ENCODE peak calls at places on chromosome 19, in seven cellular contexts. P, Y, C, D, K, M and B are unnamed samples.

GRCh38 chr19:6059396-6059947 is 50.8 kb downstream of the RFX2 start:
- DNase-seq in P (no peak), Y (no peak), C (no peak), D (no peak), K (no peak), M (no peak), B (no peak)

GRCh38 chr19:5539431-5539833 is 28.3 kb downstream of the TINCR start:
- DNase-seq in P (no peak), Y (peak), C (no peak), D (no peak), K (no peak), M (no peak), B (no peak)

GRCh38 chr19:38211779-38212178 is 12.2 kb downstream of the DPF1 start:
- DNase-seq in P (no peak), Y (no peak), C (no peak), D (no peak), K (no peak), M (no peak), B (no peak)

GRCh38 chr19:17125052-17125727 is 49.6 kb downstream of the MYO9B start:
- DNase-seq in P (no peak), Y (no peak), C (peak), D (peak), K (no peak), M (no peak), B (no peak)

GRCh38 chr19:9597027-9597426 is 12.7 kb upstream of the ZNF121 start:
- DNase-seq in P (no peak), Y (no peak), C (no peak), D (no peak), K (peak), M (peak), B (no peak)

GRCh38 chr19:51198641-51199040 is 26.2 kb upstream of the CD33 start:
- DNase-seq in P (no peak), Y (no peak), C (no peak), D (no peak), K (no peak), M (no peak), B (no peak)

GRCh38 chr19:34430738-34431625 is 2.8 kb downstream of the UBA2 start:
- DNase-seq in P (no peak), Y (peak), C (peak), D (peak), K (peak), M (peak), B (no peak)

GRCh38 chr19:2716722-2717637 is 4.2 kb downstream of the DIRAS1 start:
- DNase-seq in P (no peak), Y (no peak), C (no peak), D (no peak), K (no peak), M (no peak), B (no peak)

GRCh38 chr19:14168993-14169392 is 32.6 kb upstream of the ASF1B start:
- DNase-seq in P (no peak), Y (no peak), C (no peak), D (no peak), K (no peak), M (no peak), B (no peak)

GRCh38 chr19:38142176-38143035 is 81.6 kb downstream of the DPF1 start:
- DNase-seq in P (no peak), Y (peak), C (peak), D (peak), K (no peak), M (peak), B (peak)

GRCh38 chr19:50222691-50223438 is 19.4 kb downstream of the MYH14 start:
- DNase-seq in P (no peak), Y (no peak), C (no peak), D (no peak), K (no peak), M (no peak), B (no peak)

GRCh38 chr19:46615966-46616365 is 8.9 kb downstream of the PTGIR start:
- DNase-seq in P (no peak), Y (no peak), C (no peak), D (peak), K (no peak), M (no peak), B (no peak)

GRCh38 chr19:14366529-14366928 is 14.7 kb upstream of the ADGRE5 start:
- DNase-seq in P (peak), Y (peak), C (peak), D (peak), K (peak), M (peak), B (peak)

DNA sequence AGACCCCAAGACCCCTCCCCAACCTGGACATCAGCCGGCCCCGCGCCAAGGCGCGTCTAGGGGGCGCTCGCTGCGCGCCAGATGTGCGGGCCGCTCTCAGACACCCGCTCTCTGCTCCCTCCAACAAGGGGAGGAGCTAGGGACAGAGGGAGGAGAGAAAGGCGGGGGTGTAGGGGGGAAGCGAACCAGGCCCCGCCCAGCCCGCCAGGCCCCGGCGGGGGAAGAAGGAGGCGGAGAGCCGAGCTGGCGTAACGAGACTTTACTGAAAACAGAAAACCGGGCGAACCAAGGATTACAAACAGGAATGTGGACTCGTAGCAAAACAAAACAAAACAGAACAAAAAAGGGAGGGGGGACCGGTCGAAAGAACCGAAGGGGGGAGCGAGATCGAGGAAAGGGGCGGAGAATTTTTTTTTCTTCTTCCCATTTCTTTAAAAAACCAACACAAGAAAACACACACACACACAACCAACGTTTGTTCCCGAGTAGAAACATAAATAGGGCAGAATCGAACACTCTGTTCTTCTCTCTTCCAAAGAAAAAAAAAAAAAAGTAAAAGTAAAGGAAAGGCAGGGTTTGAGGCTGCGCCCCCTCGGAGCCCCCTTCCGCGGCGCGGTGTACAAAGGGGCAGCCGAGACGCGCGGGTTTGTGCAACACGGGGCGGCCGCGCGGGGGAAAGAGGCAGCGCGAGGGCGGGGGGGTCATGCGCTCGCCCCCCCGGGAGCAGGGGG is 1.7 kb downstream of the JUND start:
- DNase-seq in P (peak), Y (peak), C (peak), D (peak), K (peak), M (peak), B (peak)
- TF ChIP-seq CTCF in P (peak), Y (peak), C (peak), D (peak), K (peak), M (peak), B (no peak)

DNA sequence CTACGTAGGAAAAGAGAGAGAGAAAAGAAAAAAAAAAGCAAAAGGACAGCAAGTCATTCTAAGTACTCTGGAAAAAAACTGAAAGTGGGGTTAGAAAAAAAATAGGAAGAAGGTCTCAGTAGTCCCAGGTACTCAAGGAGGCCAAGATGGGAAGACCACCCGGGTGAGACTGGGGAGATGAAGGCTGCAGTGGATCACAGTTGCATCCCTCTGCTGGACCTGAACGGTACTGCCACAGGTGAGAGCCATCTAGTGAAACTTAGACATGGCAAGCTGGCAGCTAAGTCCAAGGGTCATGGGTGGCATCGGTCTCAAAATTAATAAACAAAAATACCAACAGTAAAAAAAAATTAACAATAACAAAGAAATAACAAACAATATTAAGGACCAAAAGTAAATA is 41.0 kb upstream of the ZNF91 start:
- DNase-seq in P (no peak), Y (peak), C (no peak), D (peak), K (no peak), M (no peak), B (no peak)
- TF ChIP-seq CTCF in P (no peak), Y (no peak), C (peak), D (no peak), K (peak), M (peak), B (no peak)

GRCh38 chr19:44903216-44903601 is 2.4 kb upstream of the APOE start:
- DNase-seq in P (no peak), Y (no peak), C (no peak), D (no peak), K (no peak), M (no peak), B (no peak)

GRCh38 chr19:44905437-44906160 is at the start of gene APOE:
- DNase-seq in P (no peak), Y (peak), C (no peak), D (no peak), K (no peak), M (no peak), B (no peak)

GRCh38 chr19:44903602-44904425 is 1.8 kb upstream of the APOE start:
- DNase-seq in P (peak), Y (peak), C (peak), D (peak), K (no peak), M (peak), B (peak)

GRCh38 chr19:44907613-44908012 is 2.0 kb downstream of the APOE start:
- DNase-seq in P (no peak), Y (no peak), C (no peak), D (no peak), K (no peak), M (no peak), B (no peak)

DNA sequence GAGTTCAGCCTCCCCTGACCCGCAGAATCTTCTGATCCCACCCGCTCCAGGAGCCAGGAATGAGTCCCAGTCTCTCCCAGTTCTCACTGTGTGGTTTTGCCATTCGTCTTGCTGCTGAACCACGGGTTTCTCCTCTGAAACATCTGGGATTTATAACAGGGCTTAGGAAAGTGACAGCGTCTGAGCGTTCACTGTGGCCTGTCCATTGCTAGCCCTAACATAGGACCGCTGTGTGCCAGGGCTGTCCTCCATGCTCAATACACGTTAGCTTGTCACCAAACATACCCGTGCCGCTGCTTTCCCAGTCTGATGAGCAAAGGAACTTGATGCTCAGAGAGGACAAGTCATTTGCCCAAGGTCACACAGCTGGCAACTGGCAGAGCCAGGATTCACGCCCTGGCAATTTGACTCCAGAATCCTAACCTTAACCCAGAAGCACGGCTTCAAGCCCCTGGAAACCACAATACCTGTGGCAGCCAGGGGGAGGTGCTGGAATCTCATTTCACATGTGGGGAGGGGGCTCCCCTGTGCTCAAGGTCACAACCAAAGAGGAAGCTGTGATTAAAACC is 1.1 kb upstream of the APOE start:
- DNase-seq in P (no peak), Y (no peak), C (peak), D (no peak), K (no peak), M (no peak), B (no peak)
- TF ChIP-seq CTCF in P (no peak), Y (no peak), C (peak), D (no peak), K (peak), M (no peak), B (no peak)

GRCh38 chr19:35549174-35549788 is 3.9 kb downstream of the TMEM147 start:
- DNase-seq in P (no peak), Y (peak), C (peak), D (peak), K (peak), M (peak), B (peak)
- TF ChIP-seq CTCF in P (peak), Y (peak), C (peak), D (peak), K (peak), M (peak), B (no peak)

GRCh38 chr19:42244452-42245220 is 2.2 kb upstream of the GSK3A start:
- DNase-seq in P (peak), Y (peak), C (peak), D (peak), K (peak), M (peak), B (peak)

GRCh38 chr19:42248270-42249148 is 6.1 kb upstream of the GSK3A start:
- DNase-seq in P (no peak), Y (no peak), C (no peak), D (no peak), K (no peak), M (no peak), B (no peak)

GRCh38 chr19:42247631-42248199 is 5.3 kb upstream of the GSK3A start:
- DNase-seq in P (no peak), Y (no peak), C (no peak), D (no peak), K (no peak), M (no peak), B (no peak)

GRCh38 chr19:42246869-42247630 is 4.6 kb upstream of the GSK3A start:
- DNase-seq in P (no peak), Y (no peak), C (no peak), D (no peak), K (no peak), M (no peak), B (no peak)

GRCh38 chr19:42246143-42246868 is 3.9 kb upstream of the GSK3A start:
- DNase-seq in P (peak), Y (peak), C (no peak), D (peak), K (peak), M (peak), B (no peak)
- TF ChIP-seq CTCF in P (peak), Y (no peak), C (no peak), D (no peak), K (peak), M (peak), B (no peak)

GRCh38 chr19:40392894-40393517 is 3.0 kb upstream of the HIPK4 start:
- DNase-seq in P (no peak), Y (no peak), C (no peak), D (no peak), K (no peak), M (peak), B (no peak)
- TF ChIP-seq CTCF in P (peak), Y (no peak), C (peak), D (no peak), K (no peak), M (peak), B (no peak)

GRCh38 chr19:47699360-47699917 is 13.8 kb upstream of the EHD2 start:
- DNase-seq in P (no peak), Y (peak), C (peak), D (peak), K (no peak), M (no peak), B (peak)
- TF ChIP-seq CTCF in P (peak), Y (peak), C (peak), D (peak), K (peak), M (peak), B (no peak)

DNA sequence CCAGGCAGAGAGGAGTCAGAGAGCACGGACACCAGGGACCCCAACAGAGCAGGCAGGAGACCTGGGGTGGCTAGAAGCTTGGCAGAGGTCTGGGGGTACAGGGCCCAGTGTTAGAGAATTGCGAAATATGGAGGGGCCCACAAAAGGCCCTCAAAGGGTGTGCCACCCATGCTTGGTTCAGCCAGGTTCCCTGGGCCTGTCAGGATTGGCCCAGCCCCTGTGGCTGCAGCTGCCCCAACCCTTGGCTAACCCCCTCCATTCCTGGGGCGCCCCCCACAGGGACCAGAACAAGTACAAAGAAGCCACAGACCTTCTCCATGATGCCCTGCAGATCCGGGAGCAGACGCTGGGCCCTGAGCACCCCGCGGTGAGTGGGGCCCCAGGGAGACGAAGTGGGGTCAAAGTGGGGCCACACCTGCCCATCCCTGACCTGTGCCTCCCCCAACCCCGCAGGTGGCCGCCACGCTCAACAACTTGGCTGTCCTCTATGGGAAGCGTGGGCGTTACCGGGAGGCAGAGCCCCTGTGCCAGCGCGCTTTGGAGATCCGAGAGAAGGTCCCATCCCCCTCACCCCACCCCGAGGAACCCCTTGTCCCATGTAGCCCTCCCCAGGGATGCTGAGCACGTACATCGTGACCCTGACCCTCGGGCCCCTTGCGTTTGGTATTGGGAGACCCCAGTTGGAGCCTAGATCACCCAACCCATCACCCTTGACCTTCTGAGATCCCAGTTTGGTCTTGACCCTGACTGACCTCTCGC is 8.0 kb downstream of the KLC3 start:
- DNase-seq in P (no peak), Y (no peak), C (no peak), D (no peak), K (no peak), M (no peak), B (no peak)
- TF ChIP-seq CTCF in P (no peak), Y (no peak), C (no peak), D (no peak), K (no peak), M (no peak), B (no peak)